ENCODE peak calls at places on chromosomes 16 and 17, in six cellular contexts. F, D, R, J, H and Z are unnamed samples.

GRCh38 chr17:9645858-9646555 is 690 bp downstream of the USP43 start:
- DNase-seq in F (peak), D (peak), R (no peak), J (no peak), H (peak), Z (peak)

GRCh38 chr16:71723537-71724319 is 773 bp downstream of the PHLPP2 start:
- DNase-seq in F (peak), D (peak), R (peak), J (no peak), H (peak), Z (peak)

GRCh38 chr16:81657224-81657623 is 121.9 kb upstream of the PLCG2 start:
- DNase-seq in F (no peak), D (no peak), R (no peak), J (no peak), H (no peak), Z (no peak)

GRCh38 chr17:18031955-18032354 is 7.0 kb downstream of the ATPAF2 start:
- DNase-seq in F (no peak), D (no peak), R (no peak), J (no peak), H (no peak), Z (peak)

GRCh38 chr17:56884483-56885144 is 29.2 kb downstream of the TRIM25 start:
- DNase-seq in F (no peak), D (no peak), R (no peak), J (no peak), H (no peak), Z (no peak)

GRCh38 chr16:88816736-88817535 is 5.2 kb upstream of the APRT start:
- DNase-seq in F (no peak), D (no peak), R (no peak), J (no peak), H (no peak), Z (no peak)

GRCh38 chr17:2090804-2091534 is 36.1 kb downstream of the HIC1 start:
- DNase-seq in F (no peak), D (no peak), R (no peak), J (peak), H (no peak), Z (peak)

GRCh38 chr17:15309236-15309635 is 32.2 kb downstream of the TEKT3 start:
- DNase-seq in F (no peak), D (no peak), R (no peak), J (no peak), H (no peak), Z (no peak)

GRCh38 chr17:66542967-66543525 is 240.6 kb downstream of the PRKCA start:
- DNase-seq in F (no peak), D (no peak), R (no peak), J (peak), H (no peak), Z (no peak)

GRCh38 chr16:48041861-48042435 is 113.8 kb downstream of the ABCC12 start:
- DNase-seq in F (no peak), D (peak), R (no peak), J (no peak), H (peak), Z (peak)

GRCh38 chr17:83119987-83120864 is 40.8 kb downstream of the METRNL start:
- DNase-seq in F (peak), D (no peak), R (no peak), J (no peak), H (no peak), Z (no peak)

GRCh38 chr16:918068-918467 is 52.7 kb downstream of the LMF1 start:
- DNase-seq in F (no peak), D (no peak), R (no peak), J (no peak), H (peak), Z (no peak)

GRCh38 chr17:50396261-50397110 is 837 bp downstream of the LRRC59 start:
- DNase-seq in F (peak), D (no peak), R (no peak), J (no peak), H (no peak), Z (no peak)